ENCODE peak calls at places on chromosomes 11 and 22, in nine cellular contexts. X is A549, K is lung, T is left ventricle myocardium inferior, L is mesendoderm, G is GM12878, O is brain microvascular endothelial cell, E is WERI-Rb-1, V is RWPE1. F is an unnamed sample.
A peak's percentile ranks its signal among the peaks of the same experiment; 100 is the strongest.

GRCh38 chr22:50507421-50507990 is at the start of gene LMF2:
- DNase-seq in V (peak; percentile 83), O (peak; percentile 69), G (no peak), K (peak; percentile 93), L (no peak), T (peak; percentile 90), X (no peak), E (peak; percentile 89), F (no peak)

GRCh38 chr11:68003846-68004550 is at the start of gene UNC93B1:
- DNase-seq in O (peak; percentile 59), G (peak; percentile 57), T (peak; percentile 90), V (peak; percentile 64), L (peak; percentile 86), E (peak; percentile 93), X (peak; percentile 92), K (peak; percentile 92), F (no peak)

GRCh38 chr11:47924184-47924671 is 56.1 kb upstream of the PTPRJ start:
- DNase-seq in G (no peak), O (peak; percentile 65), E (no peak), X (peak; percentile 88), V (peak; percentile 21), T (no peak), K (peak; percentile 55), L (no peak), F (peak; percentile 55)

GRCh38 chr11:47204633-47204989 is 10.2 kb upstream of the DDB2 start:
- DNase-seq in X (peak; percentile 28), V (peak; percentile 88), O (peak; percentile 49), T (no peak), K (no peak), G (no peak), E (no peak), L (peak; percentile 74), F (no peak)

GRCh38 chr11:13210424-13210823 is 67.2 kb upstream of the BMAL1 start:
- DNase-seq in V (peak; percentile 66), L (peak; percentile 87), K (peak; percentile 58), E (peak; percentile 69), T (peak; percentile 42), G (no peak), X (peak; percentile 88), O (peak; percentile 76), F (no peak)

GRCh38 chr11:114821626-114822025 is 143.3 kb downstream of the NXPE2 start:
- DNase-seq in X (no peak), K (no peak), V (no peak), T (no peak), G (no peak), E (peak; percentile 80), L (peak; percentile 64), O (no peak), F (no peak)

GRCh38 chr11:933002-933820 is 7.5 kb downstream of the AP2A2 start:
- DNase-seq in T (no peak), X (no peak), G (no peak), E (no peak), V (no peak), O (peak; percentile 38), K (no peak), L (no peak), F (no peak)

GRCh38 chr11:23570828-23571227 is 710.6 kb upstream of the CCDC179 start:
- DNase-seq in K (no peak), G (no peak), V (no peak), E (no peak), X (no peak), O (peak; percentile 44), T (no peak), L (no peak), F (no peak)

GRCh38 chr11:125772834-125773505 is 5.7 kb downstream of the PATE2 start:
- DNase-seq in E (no peak), O (peak; percentile 50), L (no peak), T (no peak), G (no peak), V (peak; percentile 5), K (no peak), X (no peak), F (no peak)

GRCh38 chr11:119055901-119056300 is 1.1 kb downstream of the HYOU1 start:
- DNase-seq in T (no peak), L (peak; percentile 52), X (peak; percentile 63), O (no peak), E (no peak), G (no peak), K (no peak), V (peak; percentile 22), F (no peak)

GRCh38 chr22:44622147-44622427 is 79.9 kb upstream of the PRR5 start:
- DNase-seq in X (peak; percentile 27), K (no peak), L (peak; percentile 69), G (no peak), E (peak; percentile 90), O (no peak), V (no peak), T (no peak), F (no peak)

GRCh38 chr22:38782402-38783094 is 11.4 kb downstream of the DNAL4 start:
- DNase-seq in T (no peak), L (peak; percentile 23), V (no peak), K (no peak), G (no peak), E (peak; percentile 75), X (no peak), O (peak; percentile 43), F (no peak)

GRCh38 chr11:2086239-2087040 is 52.7 kb downstream of the IGF2 start:
- DNase-seq in T (no peak), V (no peak), E (no peak), X (no peak), O (no peak), K (peak; percentile 17), L (no peak), G (no peak), F (no peak)

GRCh38 chr22:49302530-49302929 is 525.1 kb downstream of the BRD1 start:
- DNase-seq in G (no peak), L (no peak), X (no peak), E (no peak), O (no peak), K (no peak), V (no peak), T (no peak), F (no peak)

GRCh38 chr11:1298695-1299492 is 10.5 kb downstream of the TOLLIP start:
- DNase-seq in E (no peak), X (peak; percentile 76), V (peak; percentile 78), K (peak; percentile 92), O (no peak), L (peak; percentile 69), T (peak; percentile 80), G (no peak), F (peak; percentile 53)

GRCh38 chr11:121207485-121208115 is 85.0 kb upstream of the SC5D start:
- DNase-seq in V (no peak), X (no peak), O (no peak), L (no peak), T (no peak), G (peak; percentile 50), E (no peak), K (no peak), F (no peak)

GRCh38 chr11:48063424-48063978 is 83.1 kb downstream of the PTPRJ start:
- DNase-seq in K (no peak), V (peak; percentile 26), X (peak; percentile 78), L (no peak), E (no peak), O (peak; percentile 87), G (no peak), T (no peak), F (no peak)

GRCh38 chr11:122115520-122116343 is at the start of gene BLID:
- DNase-seq in K (peak; percentile 51), L (peak; percentile 70), V (no peak), G (no peak), T (peak; percentile 30), X (peak; percentile 31), E (no peak), O (peak; percentile 60), F (no peak)

GRCh38 chr22:24146791-24147353 is 34.4 kb upstream of the SUSD2 start:
- DNase-seq in X (no peak), O (peak; percentile 29), K (no peak), E (no peak), G (no peak), L (peak; percentile 55), V (no peak), T (peak; percentile 45), F (no peak)

DNA sequence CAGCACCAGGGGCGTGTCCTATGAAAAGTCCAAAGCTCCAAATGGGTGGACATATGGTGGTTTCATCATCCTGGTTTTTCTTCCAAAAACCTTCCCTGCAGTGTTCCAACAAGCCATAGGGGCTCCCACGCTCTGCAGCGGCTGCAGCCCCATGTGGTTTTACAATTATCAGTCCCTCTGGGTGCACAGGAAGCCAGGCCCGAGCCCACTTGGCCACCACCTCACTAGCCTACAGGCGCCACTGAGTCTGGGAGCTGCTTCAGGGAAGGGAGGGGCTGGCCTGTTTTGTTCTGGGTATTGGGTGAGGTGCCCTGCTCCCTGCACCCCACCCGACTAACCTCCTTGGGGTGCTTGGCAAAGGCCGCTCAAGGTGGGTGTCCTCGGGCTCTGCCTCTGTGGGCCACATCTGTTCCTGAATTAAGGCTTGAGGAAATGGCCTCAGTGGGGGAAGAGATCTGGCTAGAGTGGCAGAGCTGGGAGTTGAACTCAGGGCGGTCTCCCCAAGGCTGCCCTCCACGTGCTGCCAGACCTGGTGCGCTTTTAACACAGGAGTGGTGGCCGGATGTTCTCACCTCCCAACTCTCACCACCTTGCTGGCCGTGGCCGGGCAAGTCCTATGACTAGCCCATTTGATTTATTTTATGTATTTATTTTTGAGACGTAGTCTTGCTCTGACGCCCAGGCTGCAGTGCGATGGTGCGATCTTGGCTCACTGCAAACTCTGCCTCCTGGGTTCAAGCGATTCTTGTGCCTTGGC is 5.3 kb upstream of the CDC42BPG start:
- DNase-seq in X (no peak), K (no peak), E (no peak), G (no peak), T (peak; percentile 70), L (no peak), V (no peak), O (no peak), F (no peak)
- H3K27ac ChIP-seq in X (peak overlapping the region; percentile 19), K (peak overlapping the region; percentile 66), E (no peak overlapping the region), G (peak overlapping the region; percentile 24), T (peak overlapping the region; percentile 93), L (no peak overlapping the region), V (peak overlapping the region; percentile 99), O (no peak overlapping the region), F (peak overlapping the region; percentile 91)

GRCh38 chr11:92838655-92839334 is 130.7 kb upstream of the MTNR1B start:
- DNase-seq in E (no peak), V (no peak), O (peak; percentile 11), T (no peak), L (peak; percentile 65), K (no peak), G (no peak), X (no peak), F (no peak)
- H3K27ac ChIP-seq in E (no peak overlapping the region), V (no peak overlapping the region), O (no peak overlapping the region), T (no peak overlapping the region), L (no peak overlapping the region), K (no peak overlapping the region), G (no peak overlapping the region), X (no peak overlapping the region), F (no peak overlapping the region)

DNA sequence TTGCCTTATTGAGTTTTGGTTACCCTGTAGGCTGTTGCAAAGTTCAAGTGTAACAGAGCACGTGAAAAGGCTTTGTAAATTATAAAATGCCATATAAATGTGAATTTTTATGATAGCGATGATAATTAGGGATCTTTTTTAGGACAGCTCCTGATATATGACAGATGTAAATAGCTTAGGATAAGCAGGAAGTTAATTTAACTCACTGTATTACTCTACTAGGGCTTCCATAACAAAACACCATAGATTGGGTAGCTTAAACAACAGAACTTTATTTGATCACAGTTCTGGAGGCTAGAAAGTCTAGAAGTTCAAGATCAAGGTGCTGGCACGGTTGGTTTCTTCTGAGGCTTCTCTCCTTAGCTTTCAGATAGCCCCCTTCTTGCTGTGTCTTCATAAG is 17.0 kb upstream of the PDE3B start:
- DNase-seq in G (no peak), T (no peak), O (no peak), L (no peak), X (no peak), K (no peak), V (no peak), E (no peak), F (no peak)
- H3K27ac ChIP-seq in G (no peak overlapping the region), T (no peak overlapping the region), O (no peak overlapping the region), L (no peak overlapping the region), X (no peak overlapping the region), K (no peak overlapping the region), V (no peak overlapping the region), E (no peak overlapping the region), F (no peak overlapping the region)

GRCh38 chr11:64093233-64094039 is 57.7 kb downstream of the FLRT1 start:
- DNase-seq in L (no peak), O (no peak), T (no peak), K (no peak), X (no peak), V (no peak), G (no peak), E (peak; percentile 62), F (no peak)
- H3K27ac ChIP-seq in L (no peak overlapping the region), O (no peak overlapping the region), T (no peak overlapping the region), K (no peak overlapping the region), X (peak overlapping the region; percentile 38), V (peak overlapping the region; percentile 76), G (no peak overlapping the region), E (peak overlapping the region; percentile 9), F (no peak overlapping the region)